ENCODE peak calls at places on chromosomes 7 and 10, in seven cellular contexts. F is tibial nerve, G is K562, A is spleen, O is body of pancreas, C is testis, R is IMR-90. K is an unnamed sample.

GRCh38 chr7:37081436-37081835 is 357.1 kb upstream of the AOAH start:
- DNase-seq in G (no peak), R (no peak), O (peak), C (no peak), F (no peak), A (no peak), K (no peak)

GRCh38 chr10:29630205-29631048 is 4.3 kb downstream of the SVIL start:
- DNase-seq in O (no peak), A (no peak), G (no peak), C (no peak), R (no peak), F (no peak), K (no peak)

GRCh38 chr10:127906548-127907377 is at the start of gene PTPRE:
- DNase-seq in O (peak), G (peak), R (peak), A (peak), C (peak), F (no peak), K (peak)

GRCh38 chr10:6406220-6407033 is 173.6 kb downstream of the PRKCQ start:
- DNase-seq in O (no peak), G (peak), C (no peak), F (no peak), R (peak), A (no peak), K (no peak)

GRCh38 chr7:155297517-155298287 is at the start of gene INSIG1:
- DNase-seq in A (peak), F (peak), C (peak), O (peak), G (peak), R (peak), K (peak)

GRCh38 chr10:83538047-83538446 is 601.3 kb upstream of the GHITM start:
- DNase-seq in G (no peak), F (no peak), A (no peak), C (no peak), R (no peak), O (no peak), K (no peak)

GRCh38 chr10:116848032-116848911 is 1.0 kb upstream of the ENO4 start:
- DNase-seq in O (peak), A (no peak), F (no peak), R (no peak), C (no peak), G (no peak), K (no peak)

GRCh38 chr10:133238066-133238804 is 580 bp downstream of the VENTX start:
- DNase-seq in R (no peak), F (no peak), G (no peak), A (no peak), C (no peak), O (no peak), K (no peak)

GRCh38 chr7:130961128-130961601 is 227.2 kb upstream of the KLF14 start:
- DNase-seq in F (no peak), A (peak), O (no peak), G (no peak), R (peak), C (no peak), K (no peak)

GRCh38 chr10:44343836-44344235 is 41.1 kb downstream of the CXCL12 start:
- DNase-seq in R (no peak), G (no peak), F (no peak), A (no peak), C (no peak), O (peak), K (no peak)

GRCh38 chr10:113385021-113385975 is 167.6 kb upstream of the HABP2 start:
- DNase-seq in G (peak), A (peak), O (peak), F (peak), C (peak), R (peak), K (peak)

GRCh38 chr7:117479480-117480224 is at the start of gene CFTR:
- DNase-seq in C (peak), F (no peak), O (peak), A (no peak), R (no peak), G (no peak), K (no peak)

GRCh38 chr7:28686418-28686800 is 271.7 kb downstream of the TRIL start:
- DNase-seq in R (peak), C (no peak), A (no peak), G (no peak), O (peak), F (no peak), K (no peak)

GRCh38 chr10:33333260-33334169 is 952 bp downstream of the NRP1 start:
- DNase-seq in F (no peak), G (no peak), A (no peak), R (no peak), O (no peak), C (no peak), K (no peak)

GRCh38 chr10:48363617-48364355 is 57.3 kb downstream of the MAPK8 start:
- DNase-seq in A (no peak), O (peak), G (peak), C (peak), R (peak), F (no peak), K (peak)

GRCh38 chr7:151736403-151736909 is 140.5 kb downstream of the PRKAG2 start:
- DNase-seq in G (no peak), O (peak), A (no peak), F (peak), C (peak), R (peak), K (peak)

GRCh38 chr10:110857265-110858158 is 14.2 kb upstream of the PDCD4 start:
- DNase-seq in F (no peak), R (peak), G (no peak), C (no peak), O (peak), A (no peak), K (peak)

GRCh38 chr10:117320050-117320665 is 55.1 kb downstream of the PDZD8 start:
- DNase-seq in C (peak), F (no peak), O (peak), R (peak), G (peak), A (no peak), K (no peak)

GRCh38 chr7:97020601-97021442 is 3.8 kb downstream of the DLX5 start:
- DNase-seq in F (no peak), A (peak), R (no peak), O (no peak), C (no peak), G (no peak), K (no peak)

GRCh38 chr7:36305226-36305625 is 84.4 kb upstream of the ANLN start:
- DNase-seq in A (no peak), G (no peak), F (no peak), O (peak), C (no peak), R (no peak), K (no peak)

GRCh38 chr10:5583525-5584175 is 58.9 kb downstream of the CALML3 start:
- DNase-seq in G (no peak), R (no peak), O (peak), A (peak), C (no peak), F (no peak), K (peak)

GRCh38 chr7:26170663-26171062 is 18.7 kb downstream of the NFE2L3 start:
- DNase-seq in O (no peak), A (no peak), F (no peak), G (no peak), R (peak), C (no peak), K (no peak)

GRCh38 chr10:117472872-117473271 is 69.7 kb upstream of the EMX2 start:
- DNase-seq in G (no peak), F (no peak), A (peak), R (no peak), O (no peak), C (no peak), K (no peak)

GRCh38 chr7:43849069-43849468 is 20.2 kb downstream of the MRPS24 start:
- DNase-seq in O (no peak), F (no peak), A (no peak), G (no peak), R (no peak), C (no peak), K (no peak)

GRCh38 chr10:102132563-102133372 is at the start of gene PPRC1:
- DNase-seq in G (peak), R (peak), A (peak), C (peak), O (peak), F (peak), K (peak)

GRCh38 chr10:102133373-102134195 is 744 bp downstream of the PPRC1 start:
- DNase-seq in A (peak), G (peak), O (peak), C (peak), F (peak), R (peak), K (peak)

GRCh38 chr10:102131286-102132170 is 1.3 kb upstream of the PPRC1 start:
- DNase-seq in R (peak), O (no peak), F (no peak), C (no peak), G (no peak), A (no peak), K (no peak)

GRCh38 chr10:102134416-102134815 is 1.6 kb downstream of the PPRC1 start:
- DNase-seq in F (no peak), O (no peak), G (no peak), A (peak), C (no peak), R (no peak), K (no peak)

GRCh38 chr10:102132193-102132562 is 662 bp upstream of the PPRC1 start:
- DNase-seq in G (no peak), A (no peak), C (no peak), O (no peak), R (no peak), F (no peak), K (no peak)
- TF ChIP-seq POLR2A in G (no peak), A (no peak), C (no peak), O (no peak), R (no peak), F (no peak), K (no peak)

DNA sequence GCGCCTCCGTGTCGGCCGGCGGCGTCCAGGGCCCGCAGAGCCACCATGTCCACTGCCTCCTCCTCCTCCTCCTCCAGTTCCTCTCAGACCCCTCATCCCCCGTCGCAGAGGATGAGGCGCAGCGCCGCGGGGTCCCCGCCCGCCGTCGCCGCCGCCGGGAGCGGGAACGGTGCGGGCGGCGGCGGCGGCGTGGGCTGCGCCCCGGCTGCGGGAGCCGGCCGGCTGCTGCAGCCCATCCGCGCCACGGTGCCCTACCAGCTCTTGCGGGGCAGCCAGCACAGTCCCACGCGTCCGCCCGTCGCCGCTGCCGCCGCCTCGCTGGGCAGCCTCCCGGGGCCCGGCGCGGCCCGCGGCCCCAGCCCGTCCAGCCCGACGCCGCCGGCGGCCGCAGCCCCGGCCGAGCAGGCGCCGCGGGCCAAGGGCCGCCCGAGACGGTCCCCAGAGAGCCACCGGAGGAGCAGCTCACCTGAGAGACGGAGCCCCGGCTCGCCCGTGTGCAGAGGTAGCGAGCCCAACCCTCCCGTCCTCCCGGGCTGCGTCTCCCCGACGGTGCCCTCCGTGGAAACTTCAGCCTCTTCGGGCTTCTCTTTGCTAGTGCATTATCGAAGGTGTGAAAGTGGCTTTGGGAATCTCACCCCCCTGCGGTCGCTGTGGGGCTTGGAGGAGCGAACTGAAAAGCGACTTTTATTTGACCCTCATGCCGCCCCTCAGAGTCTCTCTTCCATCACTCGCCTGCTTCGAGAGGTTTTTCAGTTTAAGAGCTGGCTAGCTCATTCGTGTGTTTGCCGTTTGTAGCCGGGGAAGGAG is 913 bp downstream of the GLCCI1 start:
- DNase-seq in R (peak), C (peak), O (peak), G (peak), F (peak), A (peak), K (peak)
- TF ChIP-seq POLR2A in R (no peak), C (no peak), O (no peak), G (no peak), F (no peak), A (no peak), K (no peak)

GRCh38 chr7:99499713-99500636 is at the start of gene ZNF394:
- DNase-seq in F (peak), G (peak), R (peak), C (peak), O (peak), A (peak), K (peak)
- TF ChIP-seq POLR2A in F (peak), G (peak), R (peak), C (no peak), O (peak), A (peak), K (peak)

DNA sequence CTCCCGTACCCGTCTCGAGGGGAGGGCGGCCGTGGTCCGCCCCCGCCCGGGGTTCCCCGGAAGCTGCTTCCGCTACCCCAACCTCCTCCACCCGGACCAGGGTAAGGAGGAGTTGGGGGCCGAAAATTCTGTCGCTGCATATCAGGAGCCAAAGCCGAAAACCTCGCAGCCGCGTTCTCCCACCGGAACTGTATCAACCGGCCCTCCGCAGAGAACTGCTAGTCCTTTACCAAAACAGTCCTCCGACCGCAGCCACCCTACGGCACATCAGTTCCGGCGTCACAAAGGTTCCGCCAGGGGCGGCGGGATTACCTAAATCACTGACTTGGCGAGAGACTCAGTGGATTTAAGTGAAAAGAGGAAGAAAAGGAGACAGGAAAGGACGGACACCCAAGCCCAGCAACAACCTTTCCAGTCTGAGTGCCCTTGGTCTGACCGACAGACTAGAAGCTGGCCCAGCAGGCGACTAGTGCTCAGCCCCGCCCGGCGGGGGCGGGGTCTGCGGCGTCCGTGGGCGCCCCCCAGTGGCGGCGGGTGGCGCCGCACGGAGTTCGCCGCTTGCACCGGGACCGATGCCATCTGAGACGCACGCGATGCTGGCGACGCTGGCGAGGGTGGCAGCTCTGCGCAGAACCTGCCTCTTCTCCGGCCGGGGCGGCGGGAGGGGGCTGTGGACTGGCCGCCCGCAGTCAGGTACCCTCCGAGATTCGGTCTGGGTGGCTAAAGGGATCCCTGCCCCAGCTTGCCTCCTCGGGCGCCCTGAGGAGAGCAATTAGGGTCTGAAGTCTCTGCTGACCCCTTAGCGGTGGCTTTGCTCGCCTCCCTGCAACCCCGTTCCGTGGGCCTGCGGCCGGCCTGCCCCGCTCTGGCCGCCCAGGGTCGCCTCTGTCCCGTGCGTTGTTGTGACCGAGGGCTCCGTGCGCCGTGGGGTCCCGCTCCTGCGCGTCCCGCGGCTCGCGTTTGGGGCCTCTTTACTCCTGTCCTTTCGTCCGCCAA is at the start of the genes MPLKIP and SUGCT:
- DNase-seq in R (peak), O (peak), F (peak), G (peak), A (peak), C (peak), K (peak)
- TF ChIP-seq POLR2A in R (peak), O (peak), F (no peak), G (peak), A (no peak), C (no peak), K (peak)

GRCh38 chr10:98270786-98271185 is 2.8 kb upstream of the LOXL4 start:
- DNase-seq in A (no peak), F (no peak), O (no peak), R (no peak), G (no peak), C (no peak), K (no peak)
- TF ChIP-seq POLR2A in A (no peak), F (no peak), O (no peak), R (no peak), G (no peak), C (no peak), K (no peak)

DNA sequence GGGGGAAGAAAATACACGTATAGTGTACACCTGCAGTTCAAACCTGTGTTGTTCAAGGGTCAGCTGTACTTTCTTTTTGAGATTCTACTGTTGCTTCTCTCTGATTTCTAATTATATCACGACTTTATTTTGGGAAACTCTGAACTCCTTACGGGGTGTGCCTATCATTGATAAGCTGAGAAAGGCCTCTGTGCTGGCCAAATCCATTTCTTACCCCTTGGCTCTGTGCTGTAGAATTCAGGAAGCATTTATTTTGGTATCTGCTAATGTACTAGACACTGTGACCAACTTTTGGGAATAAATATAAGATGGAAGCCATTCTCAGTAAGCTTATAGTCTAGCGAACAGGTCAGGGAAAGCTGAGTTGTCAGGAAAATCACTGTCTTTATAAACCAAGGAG is 26.9 kb upstream of the RPA3 start:
- DNase-seq in C (no peak), A (no peak), F (no peak), R (no peak), O (no peak), G (no peak), K (no peak)
- TF ChIP-seq POLR2A in C (no peak), A (no peak), F (no peak), R (no peak), O (no peak), G (no peak), K (no peak)

GRCh38 chr10:71714055-71714454 is 5.5 kb downstream of the C10orf105 start:
- DNase-seq in C (no peak), G (no peak), A (no peak), O (no peak), R (no peak), F (no peak), K (no peak)

GRCh38 chr10:71714592-71714991 is 5.0 kb downstream of the C10orf105 start:
- DNase-seq in O (no peak), G (no peak), C (no peak), A (no peak), R (no peak), F (no peak), K (no peak)

GRCh38 chr10:71712572-71713134 is 6.9 kb downstream of the C10orf105 start:
- DNase-seq in R (no peak), A (peak), G (peak), O (no peak), F (no peak), C (no peak), K (no peak)

GRCh38 chr10:71712170-71712569 is 7.4 kb downstream of the C10orf105 start:
- DNase-seq in G (no peak), F (no peak), A (no peak), C (no peak), O (no peak), R (no peak), K (no peak)

GRCh38 chr10:71713135-71714040 is 6.2 kb downstream of the C10orf105 start:
- DNase-seq in F (peak), C (peak), A (peak), G (no peak), O (peak), R (peak), K (peak)
- TF ChIP-seq POLR2A in F (peak), C (no peak), A (no peak), G (no peak), O (no peak), R (no peak), K (no peak)